ENCODE peak calls at places on chromosomes 7 and 10, in six cellular contexts. F is psoas muscle, N is right cardiac atrium, Q is ovary, X is AG04450, A is body of pancreas. P is an unnamed sample.

GRCh38 chr7:27992092-27992491 is 188.5 kb downstream of the JAZF1 start:
- DNase-seq in F (no peak), X (no peak), A (no peak), Q (no peak), N (no peak), P (no peak)

GRCh38 chr7:30726296-30727006 is 25.5 kb upstream of the INMT start:
- DNase-seq in N (no peak), F (no peak), X (no peak), Q (no peak), A (no peak), P (no peak)

GRCh38 chr7:128835790-128836641 is 5.8 kb downstream of the FLNC start:
- DNase-seq in A (no peak), Q (no peak), X (no peak), F (peak; percentile 65), N (no peak), P (no peak)

GRCh38 chr7:34612671-34613070 is 45.3 kb upstream of the NPSR1 start:
- DNase-seq in N (no peak), X (no peak), F (no peak), A (no peak), Q (no peak), P (no peak)

GRCh38 chr7:24980695-24981543 is 941 bp upstream of the OSBPL3 start:
- DNase-seq in Q (peak; percentile 19), A (peak; percentile 37), N (peak; percentile 37), F (peak; percentile 18), X (no peak), P (no peak)

GRCh38 chr7:2958416-2959342 is 85.0 kb downstream of the CARD11 start:
- DNase-seq in A (no peak), X (no peak), F (no peak), N (no peak), Q (no peak), P (peak; percentile 35)

GRCh38 chr10:5589963-5590511 is 65.3 kb downstream of the CALML3 start:
- DNase-seq in N (no peak), F (no peak), Q (no peak), A (no peak), X (no peak), P (peak; percentile 5)

GRCh38 chr10:74179124-74179710 is 28.2 kb downstream of the ADK start:
- DNase-seq in F (no peak), X (no peak), A (no peak), N (no peak), Q (no peak), P (no peak)

GRCh38 chr7:43470110-43470509 is 112.8 kb upstream of the STK17A start:
- DNase-seq in F (no peak), A (no peak), N (no peak), Q (no peak), X (no peak), P (no peak)

GRCh38 chr7:11786186-11786585 is 45.8 kb downstream of the THSD7A start:
- DNase-seq in F (no peak), X (no peak), A (no peak), Q (no peak), N (no peak), P (no peak)

GRCh38 chr10:33799281-33799943 is 464.9 kb upstream of the NRP1 start:
- DNase-seq in Q (no peak), N (no peak), A (peak; percentile 13), X (no peak), F (no peak), P (peak; percentile 56)

GRCh38 chr10:470339-471003 is 219.0 kb downstream of the DIP2C start:
- DNase-seq in A (no peak), X (no peak), N (no peak), Q (no peak), F (no peak), P (peak; percentile 23)

GRCh38 chr10:88209837-88210552 is 346.6 kb downstream of the PTEN start:
- DNase-seq in Q (no peak), X (no peak), F (no peak), N (peak; percentile 28), A (no peak), P (no peak)

GRCh38 chr10:132371641-132372081 is 25.3 kb upstream of the PWWP2B start:
- DNase-seq in N (no peak), X (no peak), A (no peak), Q (no peak), F (no peak), P (no peak)

GRCh38 chr7:108059526-108059925 is 56.6 kb upstream of the LAMB1 start:
- DNase-seq in A (no peak), Q (no peak), F (no peak), N (no peak), X (no peak), P (no peak)

GRCh38 chr10:88116491-88116890 is 253.1 kb downstream of the PTEN start:
- DNase-seq in N (no peak), Q (no peak), F (no peak), X (no peak), A (no peak), P (no peak)

GRCh38 chr7:136133491-136133990 is 156.4 kb upstream of the MTPN start:
- DNase-seq in A (no peak), Q (no peak), F (no peak), N (no peak), X (peak; percentile 11), P (no peak)

GRCh38 chr7:82050134-82050533 is 280.3 kb upstream of the HGF start:
- DNase-seq in X (peak; percentile 55), Q (no peak), A (no peak), N (no peak), F (no peak), P (no peak)

DNA sequence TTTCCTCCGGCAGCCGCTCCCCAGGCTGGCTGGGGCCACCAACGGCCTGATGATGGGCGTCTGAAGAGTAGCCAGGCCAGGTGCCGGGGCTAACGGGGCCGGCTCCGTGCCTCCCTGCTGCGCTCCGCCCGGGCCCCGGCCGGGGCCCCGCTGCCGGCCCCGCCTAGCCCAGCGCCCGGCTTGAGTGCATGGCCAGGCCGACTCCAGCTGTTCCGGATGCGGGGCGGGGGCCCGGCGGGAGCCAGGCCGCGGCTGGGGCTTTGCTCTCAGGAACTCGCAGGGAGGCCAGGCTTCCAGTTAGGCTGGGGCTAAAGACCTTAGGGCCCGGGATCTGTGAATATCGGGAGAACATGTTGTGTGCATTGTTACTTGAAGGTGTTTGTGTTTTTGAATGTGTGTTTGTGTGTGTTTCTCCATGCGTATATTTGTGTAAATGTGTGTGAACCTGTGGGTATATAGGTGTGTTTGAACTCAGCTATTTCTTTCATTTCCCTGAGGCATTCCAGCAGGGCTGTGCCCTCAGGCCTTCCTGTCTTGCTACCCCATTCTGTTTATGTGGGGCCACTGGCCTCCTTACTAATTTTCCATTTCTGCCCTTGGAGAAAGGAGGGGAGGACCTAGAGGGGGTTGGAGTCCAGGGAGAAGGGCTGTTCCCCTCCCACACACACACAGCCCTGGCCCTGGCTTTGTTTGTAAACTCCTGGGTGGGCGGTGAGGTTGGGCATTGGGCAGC is 1.1 kb upstream of the LBX1 start:
- DNase-seq in A (no peak), X (no peak), Q (no peak), F (no peak), N (no peak), P (no peak)
- H3K27me3 ChIP-seq in A (peaks cover 43% of the 10 kb centered on the region), X (peaks cover 94% of the 10 kb centered on the region), Q (peaks cover 9% of the 10 kb centered on the region), F (no peaks in the 10 kb centered on the region), N (no peaks in the 10 kb centered on the region), P (peaks cover 40% of the 10 kb centered on the region)

GRCh38 chr10:75940742-75941141 is 509.3 kb downstream of the LRMDA start:
- DNase-seq in A (no peak), X (no peak), N (no peak), F (no peak), Q (no peak), P (no peak)

GRCh38 chr10:75935650-75936400 is 504.4 kb downstream of the LRMDA start:
- DNase-seq in A (no peak), N (no peak), F (no peak), X (no peak), Q (no peak), P (no peak)

GRCh38 chr10:75939541-75939940 is 508.1 kb downstream of the LRMDA start:
- DNase-seq in A (no peak), X (no peak), N (no peak), Q (no peak), F (no peak), P (no peak)

GRCh38 chr10:75932921-75933320 is 501.5 kb downstream of the LRMDA start:
- DNase-seq in F (no peak), X (no peak), A (no peak), Q (no peak), N (no peak), P (no peak)

GRCh38 chr10:75936841-75937240 is 505.4 kb downstream of the LRMDA start:
- DNase-seq in X (no peak), F (no peak), N (no peak), Q (no peak), A (no peak), P (no peak)
- H3K27me3 ChIP-seq in X (peaks cover 3% of the 10 kb centered on the region), F (peaks cover 3% of the 10 kb centered on the region), N (no peaks in the 10 kb centered on the region), Q (no peaks in the 10 kb centered on the region), A (no peaks in the 10 kb centered on the region), P (no peaks in the 10 kb centered on the region)

DNA sequence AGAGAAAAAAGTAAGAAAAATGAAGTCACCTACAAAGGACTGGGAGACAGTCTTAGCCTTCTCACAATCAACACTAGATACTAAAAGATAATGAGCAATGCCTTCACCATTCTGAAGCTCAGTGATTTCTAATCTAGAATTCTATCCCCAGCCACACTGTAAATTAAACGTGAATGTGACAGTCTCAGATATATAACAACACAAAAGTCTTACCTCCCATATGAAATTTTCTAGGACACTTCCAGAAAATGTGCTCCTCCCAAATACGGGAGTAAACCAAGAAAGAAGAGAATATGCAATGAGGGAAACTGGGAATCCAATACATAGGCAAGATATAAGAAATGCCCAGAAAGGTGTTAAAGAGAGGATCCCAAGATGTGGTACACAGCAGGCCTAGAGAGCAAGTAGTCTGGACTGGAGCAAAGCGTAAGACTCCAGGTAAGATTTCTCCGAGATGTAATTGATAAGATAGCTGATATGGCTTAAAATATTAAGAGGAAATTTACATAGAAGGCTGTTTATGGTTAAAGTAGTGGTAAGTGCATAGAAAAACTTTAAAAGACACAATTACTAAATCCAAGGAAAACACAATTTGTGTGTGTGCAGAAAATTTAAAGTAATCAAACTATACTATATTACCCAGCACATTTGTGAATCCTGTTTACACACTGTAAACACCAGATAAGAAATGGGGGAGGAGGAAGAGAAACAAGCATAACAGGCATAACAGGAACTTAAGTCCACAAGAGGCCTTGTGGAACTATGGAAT is 44.1 kb downstream of the SGMS1 start:
- DNase-seq in Q (no peak), A (no peak), F (no peak), X (no peak), N (no peak), P (no peak)
- H3K27me3 ChIP-seq in Q (no peaks in the 10 kb centered on the region), A (no peaks in the 10 kb centered on the region), F (no peaks in the 10 kb centered on the region), X (no peaks in the 10 kb centered on the region), N (no peaks in the 10 kb centered on the region), P (no peaks in the 10 kb centered on the region)

GRCh38 chr10:27258492-27258837 is 17.9 kb upstream of the ACBD5 start:
- DNase-seq in F (no peak), Q (no peak), A (no peak), X (no peak), N (no peak), P (no peak)

GRCh38 chr10:27256790-27257189 is 16.2 kb upstream of the ACBD5 start:
- DNase-seq in X (no peak), Q (no peak), F (no peak), A (no peak), N (no peak), P (no peak)

GRCh38 chr10:27256299-27256698 is 15.7 kb upstream of the ACBD5 start:
- DNase-seq in A (no peak), X (no peak), Q (no peak), F (no peak), N (no peak), P (no peak)

GRCh38 chr10:27258838-27259532 is 18.4 kb upstream of the ACBD5 start:
- DNase-seq in A (peak; percentile 45), N (no peak), Q (no peak), F (no peak), X (no peak), P (peak; percentile 46)
- H3K27me3 ChIP-seq in A (peaks cover 13% of the 10 kb centered on the region), N (no peaks in the 10 kb centered on the region), Q (no peaks in the 10 kb centered on the region), F (no peaks in the 10 kb centered on the region), X (peaks cover 31% of the 10 kb centered on the region), P (peaks cover 5% of the 10 kb centered on the region)

GRCh38 chr10:68176797-68177196 is 55.1 kb downstream of the ATOH7 start:
- DNase-seq in A (no peak), Q (no peak), F (no peak), X (no peak), N (no peak), P (no peak)
- H3K27me3 ChIP-seq in A (no peaks in the 10 kb centered on the region), Q (no peaks in the 10 kb centered on the region), F (no peaks in the 10 kb centered on the region), X (no peaks in the 10 kb centered on the region), N (no peaks in the 10 kb centered on the region), P (no peaks in the 10 kb centered on the region)

P was measured in right lobe of liver.